ENCODE peak calls at places on chromosome 7, in eight cellular contexts. P is fibroblast of mammary gland; W is frontal cortex; D is RWPE1; T is activated naive CD8-positive, alpha-beta T cell treated with anti-CD3 and anti-CD28 coated beads, Interleukin-2, amount 50 U/mL, for 24 hours; C is spleen; N is WTC11; A is stimulated activated naive CD8-positive, alpha-beta T cell treated with anti-CD3 and anti-CD28 coated beads, Interleukin-15, Interleukin-2, amounts not matched to agents 100 U/mL and 50 U/mL, for 24 hours. Y is an unnamed sample.

GRCh38 chr7:154899893-154900292 is 103.0 kb downstream of the PAXIP1 start:
- DNase-seq in P (no peak), W (no peak), D (no peak), T (no peak), C (no peak), N (no peak), A (no peak), Y (no peak)

GRCh38 chr7:80429186-80429585 is 82.7 kb downstream of the GNAT3 start:
- DNase-seq in P (no peak), W (no peak), D (no peak), T (no peak), C (no peak), N (no peak), A (no peak), Y (no peak)

GRCh38 chr7:158449942-158450341 is 137.7 kb downstream of the PTPRN2 start:
- DNase-seq in P (no peak), W (no peak), D (no peak), T (no peak), C (no peak), N (no peak), A (no peak), Y (no peak)

GRCh38 chr7:131568953-131569352 is 12.5 kb upstream of the PODXL start:
- DNase-seq in P (no peak), W (no peak), D (no peak), T (no peak), C (no peak), N (no peak), A (no peak), Y (no peak)

GRCh38 chr7:934469-935320 is 19.8 kb downstream of the ADAP1 start:
- DNase-seq in P (no peak), W (no peak), D (no peak), T (no peak), C (peak), N (peak), A (no peak), Y (no peak)

GRCh38 chr7:32427769-32428291 is 62.4 kb downstream of the LSM5 start:
- DNase-seq in P (peak), W (peak), D (peak), T (peak), C (peak), N (peak), A (peak), Y (peak)

GRCh38 chr7:32108651-32109050 is 38.4 kb upstream of the PDE1C start:
- DNase-seq in P (no peak), W (no peak), D (peak), T (no peak), C (no peak), N (no peak), A (no peak), Y (no peak)

GRCh38 chr7:33744293-33744692 is 161.0 kb upstream of the BMPER start:
- DNase-seq in P (peak), W (no peak), D (no peak), T (no peak), C (no peak), N (no peak), A (no peak), Y (no peak)

GRCh38 chr7:83850037-83850619 is 201.2 kb upstream of the SEMA3E start:
- DNase-seq in P (peak), W (no peak), D (no peak), T (no peak), C (no peak), N (no peak), A (no peak), Y (no peak)

GRCh38 chr7:36730046-36730445 is 5.8 kb upstream of the AOAH start:
- DNase-seq in P (no peak), W (no peak), D (no peak), T (no peak), C (no peak), N (no peak), A (no peak), Y (no peak)

GRCh38 chr7:15755061-15755460 is 68.6 kb upstream of the MEOX2 start:
- DNase-seq in P (peak), W (no peak), D (no peak), T (no peak), C (no peak), N (no peak), A (no peak), Y (no peak)

GRCh38 chr7:27961255-27961654 is 219.3 kb downstream of the JAZF1 start:
- DNase-seq in P (peak), W (no peak), D (peak), T (no peak), C (no peak), N (no peak), A (no peak), Y (no peak)

GRCh38 chr7:18450021-18450420 is 45.5 kb upstream of the HDAC9 start:
- DNase-seq in P (peak), W (no peak), D (no peak), T (no peak), C (no peak), N (no peak), A (no peak), Y (no peak)

GRCh38 chr7:157873664-157874063 is 536.9 kb downstream of the DNAJB6 start:
- DNase-seq in P (no peak), W (no peak), D (no peak), T (no peak), C (no peak), N (no peak), A (no peak), Y (no peak)

Y was measured in iPS DF 6.9.